ENCODE peak calls at places on chromosomes 16 and 17, in four cellular contexts. V is CD8-positive, alpha-beta memory T cell; U is Panc1; W is A172. D is an unnamed sample.
A peak's percentile ranks its signal among the peaks of the same experiment; 100 is the strongest.

GRCh38 chr16:84829168-84829965 is 9.6 kb downstream of the CRISPLD2 start:
- DNase-seq in V (no peak), U (no peak), W (peak; percentile 91), D (peak; percentile 98)

GRCh38 chr17:75077490-75078096 is 10.2 kb upstream of the SLC16A5 start:
- DNase-seq in V (peak; percentile 64), U (no peak), W (no peak), D (no peak)

GRCh38 chr17:66426397-66427033 is 124.1 kb downstream of the PRKCA start:
- DNase-seq in V (peak; percentile 49), U (no peak), W (peak; percentile 29), D (peak; percentile 29)

GRCh38 chr17:31472137-31472536 is 80.7 kb downstream of the RAB11FIP4 start:
- DNase-seq in V (no peak), U (no peak), W (peak; percentile 38), D (no peak)

GRCh38 chr17:66310528-66311148 is 8.2 kb downstream of the PRKCA start:
- DNase-seq in V (no peak), U (no peak), W (no peak), D (no peak)

GRCh38 chr17:30970757-30971567 is at the start of gene RNF135:
- DNase-seq in V (peak; percentile 67), U (no peak), W (peak; percentile 89), D (peak; percentile 93)

GRCh38 chr17:76793775-76794174 is 55.9 kb downstream of the MFSD11 start:
- DNase-seq in V (no peak), U (peak; percentile 27), W (peak; percentile 81), D (peak; percentile 57)

GRCh38 chr17:62690168-62690897 is 62.9 kb downstream of the MRC2 start:
- DNase-seq in V (no peak), U (no peak), W (no peak), D (no peak)

GRCh38 chr16:83215417-83216001 is 588.7 kb downstream of the CDH13 start:
- DNase-seq in V (no peak), U (peak; percentile 10), W (peak; percentile 27), D (peak; percentile 71)

GRCh38 chr16:83227336-83227735 is 580.4 kb upstream of the HSBP1 start:
- DNase-seq in V (no peak), U (no peak), W (no peak), D (no peak)

GRCh38 chr16:1048442-1049112 is 24.0 kb upstream of the SSTR5 start:
- DNase-seq in V (no peak), U (no peak), W (no peak), D (no peak)

GRCh38 chr16:57867000-57867561 is 64.8 kb upstream of the KIFC3 start:
- DNase-seq in V (no peak), U (no peak), W (peak; percentile 63), D (no peak)

GRCh38 chr16:4244881-4245280 is 3.0 kb upstream of the SRL start:
- DNase-seq in V (no peak), U (no peak), W (no peak), D (no peak)

GRCh38 chr16:11135167-11135973 is 120.6 kb downstream of the SOCS1 start:
- DNase-seq in V (no peak), U (no peak), W (no peak), D (no peak)

GRCh38 chr17:57490446-57490845 is 234.1 kb downstream of the MSI2 start:
- DNase-seq in V (no peak), U (no peak), W (no peak), D (no peak)

GRCh38 chr17:70791748-70792443 is 622.6 kb downstream of the KCNJ2 start:
- DNase-seq in V (no peak), U (no peak), W (no peak), D (no peak)

GRCh38 chr16:75086281-75086680 is 30.3 kb downstream of the LDHD start:
- DNase-seq in V (no peak), U (no peak), W (no peak), D (no peak)

GRCh38 chr17:8138366-8138671 is 13.9 kb downstream of the PER1 start:
- DNase-seq in V (no peak), U (no peak), W (no peak), D (no peak)

GRCh38 chr17:79530361-79531105 is 80.3 kb downstream of the RBFOX3 start:
- DNase-seq in V (peak; percentile 35), U (no peak), W (no peak), D (no peak)

GRCh38 chr17:4953461-4953961 is 2.6 kb downstream of the ENO3 start:
- DNase-seq in V (no peak), U (no peak), W (peak; percentile 86), D (peak; percentile 96)

GRCh38 chr17:10003705-10004104 is 98.6 kb upstream of the RCVRN start:
- DNase-seq in V (no peak), U (no peak), W (no peak), D (no peak)

GRCh38 chr17:41352597-41353366 is 2.2 kb upstream of the KRT33A start:
- DNase-seq in V (no peak), U (no peak), W (no peak), D (no peak)

GRCh38 chr17:8713315-8713714 is 31.3 kb downstream of the CCDC42 start:
- DNase-seq in V (no peak), U (no peak), W (no peak), D (no peak)

GRCh38 chr16:28974007-28974436 is 556 bp upstream of the SPNS1 start:
- DNase-seq in V (no peak), U (no peak), W (peak; percentile 76), D (peak; percentile 87)